ENCODE peak calls at places on chromosomes 2 and 18, in four cellular contexts. V, L, F and W are unnamed samples.

GRCh38 chr2:107001964-107002696 is 116.2 kb upstream of the ST6GAL2 start:
- DNase-seq in V (no peak), F (no peak), L (no peak), W (no peak)

GRCh38 chr2:9440058-9440727 is 16.7 kb downstream of the CPSF3 start:
- DNase-seq in L (no peak), V (no peak), F (no peak), W (no peak)

GRCh38 chr18:136433-136832 is 21.9 kb upstream of the USP14 start:
- DNase-seq in F (no peak), L (no peak), V (no peak), W (no peak)

GRCh38 chr2:237132799-237133198 is 47.1 kb downstream of the COPS8 start:
- DNase-seq in L (no peak), V (no peak), F (no peak), W (no peak)

GRCh38 chr2:221570321-221571107 is 1.6 kb downstream of the EPHA4 start:
- DNase-seq in F (no peak), L (no peak), V (peak; percentile 19), W (peak; percentile 13)

GRCh38 chr2:208570851-208571763 is 164.5 kb downstream of the PTH2R start:
- DNase-seq in L (no peak), F (no peak), V (no peak), W (no peak)

GRCh38 chr2:1249897-1250687 is 163.2 kb upstream of the TPO start:
- DNase-seq in F (no peak), V (no peak), L (no peak), W (no peak)

GRCh38 chr2:100218552-100218951 is 76.2 kb upstream of the AFF3 start:
- DNase-seq in V (no peak), F (no peak), L (no peak), W (no peak)

GRCh38 chr2:73984203-73984921 is at the start of gene TET3:
- DNase-seq in L (no peak), V (peak; percentile 67), F (peak; percentile 46), W (no peak)

GRCh38 chr2:209772316-209772715 is 684 bp downstream of the UNC80 start:
- DNase-seq in F (peak; percentile 59), V (peak; percentile 77), L (no peak), W (peak; percentile 44)

GRCh38 chr2:101657787-101658186 is 39.7 kb upstream of the MAP4K4 start:
- DNase-seq in V (no peak), F (no peak), L (no peak), W (no peak)